ENCODE peak calls at places on chromosome 1, in five cellular contexts. Z, X, M, W and E are unnamed samples.
A peak's percentile ranks its signal among the peaks of the same experiment; 100 is the strongest.

GRCh38 chr1:152309955-152310354 is 15.1 kb downstream of the FLG start:
- DNase-seq in Z (no peak), X (no peak), M (no peak), W (no peak), E (no peak)

GRCh38 chr1:108049083-108049819 is 84.3 kb upstream of the VAV3 start:
- DNase-seq in Z (peak; percentile 67), X (peak; percentile 41), M (no peak), W (no peak), E (peak; percentile 61)

GRCh38 chr1:19758227-19758830 is 41.4 kb downstream of the TMCO4 start:
- DNase-seq in Z (peak; percentile 54), X (peak; percentile 31), M (peak; percentile 9), W (peak; percentile 28), E (peak; percentile 95)

GRCh38 chr1:244662604-244663003 is 9.7 kb downstream of the DESI2 start:
- DNase-seq in Z (peak; percentile 41), X (no peak), M (no peak), W (no peak), E (peak; percentile 0)

GRCh38 chr1:9589144-9589718 is 520 bp downstream of the TMEM201 start:
- DNase-seq in Z (no peak), X (peak; percentile 67), M (peak; percentile 51), W (no peak), E (peak; percentile 67)

GRCh38 chr1:229714964-229715603 is 89.0 kb downstream of the URB2 start:
- DNase-seq in Z (peak; percentile 82), X (peak; percentile 16), M (peak; percentile 71), W (peak; percentile 37), E (peak; percentile 35)

GRCh38 chr1:32893198-32894018 is 7.1 kb downstream of the HPCA start:
- DNase-seq in Z (no peak), X (peak; percentile 86), M (no peak), W (no peak), E (peak; percentile 50)

GRCh38 chr1:32028746-32029145 is 15.1 kb downstream of the KHDRBS1 start:
- DNase-seq in Z (no peak), X (no peak), M (no peak), W (no peak), E (peak; percentile 25)

GRCh38 chr1:155086182-155086741 is 7.6 kb downstream of the EFNA3 start:
- DNase-seq in Z (peak; percentile 65), X (peak; percentile 76), M (peak; percentile 83), W (no peak), E (peak; percentile 59)

GRCh38 chr1:162690672-162691434 is 58.6 kb downstream of the DDR2 start:
- DNase-seq in Z (peak; percentile 98), X (peak; percentile 37), M (no peak), W (peak; percentile 73), E (peak; percentile 98)

GRCh38 chr1:92910081-92910480 is 51.2 kb downstream of the DIPK1A start:
- DNase-seq in Z (peak; percentile 71), X (no peak), M (no peak), W (no peak), E (peak; percentile 26)

GRCh38 chr1:11784993-11785769 is 20.6 kb downstream of the MTHFR start:
- DNase-seq in Z (peak; percentile 61), X (peak; percentile 90), M (peak; percentile 65), W (peak; percentile 19), E (peak; percentile 62)

GRCh38 chr1:86753700-86754099 is 49.3 kb downstream of the SH3GLB1 start:
- DNase-seq in Z (peak; percentile 61), X (peak; percentile 13), M (peak; percentile 88), W (peak; percentile 21), E (peak; percentile 12)

GRCh38 chr1:223802032-223802431 is 43.7 kb downstream of the TP53BP2 start:
- DNase-seq in Z (no peak), X (no peak), M (no peak), W (no peak), E (no peak)

GRCh38 chr1:245197911-245198379 is 43.2 kb downstream of the KIF26B start:
- DNase-seq in Z (no peak), X (no peak), M (peak; percentile 50), W (no peak), E (peak; percentile 88)

GRCh38 chr1:168767885-168768584 is 39.0 kb upstream of the DPT start:
- DNase-seq in Z (no peak), X (no peak), M (no peak), W (no peak), E (peak; percentile 85)

GRCh38 chr1:195979646-195980045 is 628.6 kb downstream of the KCNT2 start:
- DNase-seq in Z (no peak), X (no peak), M (no peak), W (no peak), E (peak; percentile 24)

DNA sequence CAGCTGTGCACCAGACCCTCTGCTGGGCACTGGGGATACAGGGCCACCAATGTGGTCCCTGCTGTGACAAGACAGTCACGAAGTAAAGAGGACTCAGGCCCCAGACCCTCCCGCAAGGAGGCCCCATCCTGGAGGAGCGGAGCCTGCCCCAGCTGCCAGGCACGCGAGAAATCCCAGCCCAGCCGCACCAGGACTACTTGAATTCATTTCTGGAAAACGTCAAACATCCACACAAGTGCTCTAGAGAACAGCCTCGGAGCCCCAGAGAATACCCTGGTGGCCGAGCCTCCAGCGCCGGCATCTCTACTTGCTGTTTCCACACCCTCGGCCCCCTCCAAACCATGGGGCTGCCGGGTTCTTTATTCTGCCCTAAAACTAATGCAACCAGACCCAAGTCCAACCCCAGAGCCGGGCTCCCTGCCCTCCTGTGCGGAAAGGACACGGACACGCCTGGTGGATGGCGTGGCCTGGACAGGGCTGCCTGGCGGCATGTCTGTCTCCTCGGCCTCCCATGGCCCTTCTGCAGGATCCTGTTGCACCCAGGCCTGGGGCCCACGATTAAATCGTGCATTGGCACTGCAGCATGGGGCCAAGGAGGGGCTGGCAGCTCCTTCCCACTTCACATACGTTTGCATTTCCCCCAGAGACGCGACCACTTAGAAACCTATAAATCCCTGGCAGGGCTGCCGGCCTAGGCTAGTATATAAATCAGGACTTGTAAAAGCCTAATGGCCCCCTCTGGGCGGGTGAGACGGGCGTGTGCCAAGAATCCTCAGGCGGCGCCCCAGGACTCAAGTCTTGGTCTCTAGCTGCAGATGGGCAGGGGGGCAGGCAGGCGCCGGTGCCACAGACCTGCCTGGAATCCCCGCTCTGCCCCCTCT is 41.2 kb downstream of the DMRTB1 start:
- DNase-seq in Z (no peak), X (no peak), M (no peak), W (no peak), E (no peak)
- H2AFZ ChIP-seq in Z (no peak overlapping the region), X (no peak overlapping the region), M (no peak overlapping the region), W (no peak overlapping the region), E (no peak overlapping the region)

DNA sequence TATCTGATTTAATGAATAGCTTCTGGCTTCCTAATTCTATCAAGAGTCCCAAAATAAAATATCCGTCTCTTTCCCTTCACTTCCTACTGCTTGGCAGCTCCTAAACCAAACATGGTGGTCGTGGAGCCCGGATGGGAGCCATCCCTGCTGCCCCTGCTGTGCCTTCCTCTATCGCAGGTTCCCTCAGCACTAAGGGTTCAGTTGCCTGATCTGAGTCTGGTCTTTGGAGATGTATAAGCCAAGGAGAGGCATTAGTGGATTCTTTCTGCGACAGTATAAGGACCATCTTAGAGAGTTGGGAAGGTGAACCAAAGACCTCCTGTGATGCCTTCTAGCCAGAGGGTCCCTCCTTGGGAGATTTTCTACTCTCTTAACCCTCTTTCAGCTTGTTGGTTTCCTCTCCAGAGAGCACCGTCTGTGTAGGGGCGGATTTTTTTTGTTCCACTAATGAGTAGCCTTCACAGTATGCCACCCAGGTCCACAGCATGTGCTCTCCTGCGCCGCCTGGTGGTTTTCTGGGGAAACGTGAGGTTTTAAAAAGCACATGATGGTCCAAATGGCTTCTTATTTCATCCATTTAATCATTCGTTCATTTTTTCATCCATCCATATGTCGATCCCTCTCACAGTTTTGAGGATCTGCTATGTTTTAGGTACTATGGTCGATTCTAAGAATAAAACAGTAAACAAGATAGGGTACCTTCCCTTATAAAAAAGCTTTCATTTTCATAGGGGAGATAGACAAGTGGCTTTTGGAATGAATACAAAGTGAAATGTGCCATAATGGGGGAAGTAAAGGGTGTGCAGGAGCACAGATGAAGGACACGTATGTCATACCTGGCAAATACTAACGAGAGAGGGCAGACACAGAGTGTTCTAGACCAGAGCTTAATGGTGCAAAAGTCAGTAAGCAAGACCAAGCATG is 71.0 kb downstream of the NFASC start:
- DNase-seq in Z (peak; percentile 85), X (peak; percentile 87), M (peak; percentile 81), W (peak; percentile 34), E (peak; percentile 78)
- TF ChIP-seq EZH2phosphoT487 in Z (no peak), X (no peak), M (no peak), W (no peak), E (no peak)

DNA sequence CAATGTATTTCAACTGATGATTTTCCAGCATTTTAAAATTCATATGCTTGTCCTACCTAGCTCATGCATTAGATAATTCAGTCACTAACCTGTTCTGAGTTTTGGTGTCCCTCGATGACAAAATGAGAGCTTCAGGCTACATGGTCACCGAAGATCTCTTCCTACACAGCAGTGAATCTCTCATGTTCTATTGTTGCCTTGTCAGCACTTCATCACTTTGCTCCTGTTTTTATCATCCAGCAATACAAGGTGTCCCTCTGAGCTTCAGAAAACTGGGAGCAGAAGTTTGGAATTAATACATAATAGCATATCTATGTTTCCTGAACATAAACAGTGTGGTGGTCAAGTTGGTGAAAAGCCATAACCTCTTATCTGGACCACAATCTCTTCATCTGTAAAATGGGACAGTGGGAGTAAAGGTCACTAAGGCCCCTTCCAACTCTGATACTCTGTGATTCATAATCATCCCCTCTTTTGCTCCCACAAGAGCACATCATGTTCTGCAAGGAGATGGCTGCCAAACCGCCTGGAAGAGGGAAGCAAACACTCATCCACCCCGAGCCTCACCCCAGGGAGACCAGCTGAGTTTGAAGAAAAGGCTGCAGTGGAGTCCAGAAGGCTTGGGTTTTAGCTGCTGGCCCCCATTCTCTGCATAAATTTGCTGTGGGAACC is 137.9 kb upstream of the F3 start:
- DNase-seq in Z (no peak), X (no peak), M (no peak), W (no peak), E (peak; percentile 19)
- H3K9ac ChIP-seq in Z (no peak overlapping the region), X (no peak overlapping the region), M (no peak overlapping the region), W (no peak overlapping the region), E (no peak overlapping the region)

GRCh38 chr1:65310078-65310587 is 790 bp downstream of the DNAJC6 start:
- DNase-seq in Z (no peak), X (no peak), M (no peak), W (no peak), E (no peak)

GRCh38 chr1:65308781-65309316 is 494 bp upstream of the DNAJC6 start:
- DNase-seq in Z (no peak), X (no peak), M (no peak), W (no peak), E (no peak)

DNA sequence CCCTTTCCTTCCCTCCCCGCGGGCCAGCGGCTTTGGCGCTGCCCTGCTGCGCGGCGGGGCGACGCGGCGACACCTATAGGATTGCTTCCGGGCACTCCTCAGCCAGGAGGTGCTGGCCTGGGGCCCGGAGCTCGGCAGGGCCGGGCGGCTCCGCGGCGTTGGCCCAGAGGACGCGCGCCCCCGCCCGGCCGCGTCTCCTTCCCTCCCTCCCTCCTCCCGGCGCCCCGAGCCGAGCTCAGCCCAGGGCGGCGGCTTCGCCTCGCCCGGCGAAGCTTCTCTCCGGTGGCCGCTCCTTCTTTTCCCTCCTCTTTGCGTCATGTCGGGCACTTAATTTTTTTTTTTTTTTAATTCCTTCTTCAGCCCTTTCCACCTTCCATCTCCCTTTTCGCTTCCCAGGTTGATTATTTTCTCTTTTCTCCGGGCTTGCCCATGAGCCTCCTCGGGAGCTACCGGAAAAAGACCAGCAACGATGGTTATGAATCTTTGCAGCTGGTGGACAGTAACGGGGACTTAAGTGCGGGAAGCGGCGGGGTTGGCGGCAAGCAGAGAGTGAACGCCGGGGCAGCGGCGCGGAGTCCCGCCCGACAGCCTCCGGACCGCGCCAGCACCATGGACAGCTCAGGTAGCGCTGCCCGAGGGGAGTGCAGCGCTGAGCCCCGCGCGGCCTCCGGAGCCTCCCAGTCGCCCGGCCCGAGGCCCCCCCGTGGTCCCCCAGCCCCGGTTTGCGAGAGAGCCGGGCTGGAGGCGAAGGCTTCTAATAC is at the start of gene DNAJC6:
- DNase-seq in Z (peak; percentile 66), X (peak; percentile 97), M (no peak), W (no peak), E (peak; percentile 86)
- H2AFZ ChIP-seq in Z (peak within 1 kb of the TSS; percentile 26), X (peak within 1 kb of the TSS; percentile 65), M (no peak within 1 kb of the TSS), W (no peak within 1 kb of the TSS), E (peak within 1 kb of the TSS; percentile 59)